ENCODE peak calls at places on chromosomes 6 and 20, in four cellular contexts. One of them, this sample, is unnamed.

GRCh38 chr6:70282906-70283461 is 19.9 kb downstream of the COL9A1 start:
- DNase-seq in tibial artery: no peak
- DNase-seq in transverse colon: no peak
- DNase-seq in HFF-Myc: no peak
- DNase-seq in this sample: no peak

GRCh38 chr20:48523191-48523757 is 304.5 kb downstream of the PREX1 start:
- DNase-seq in HFF-Myc: peak; percentile 59
- DNase-seq in transverse colon: no peak
- DNase-seq in tibial artery: no peak
- DNase-seq in this sample: no peak

GRCh38 chr6:32608374-32608773 is 18.7 kb upstream of the HLA-DRB1 start:
- DNase-seq in HFF-Myc: no peak
- DNase-seq in tibial artery: no peak
- DNase-seq in transverse colon: no peak
- DNase-seq in this sample: no peak

GRCh38 chr6:38959138-38959537 is 89.4 kb upstream of the GLP1R start:
- DNase-seq in transverse colon: no peak
- DNase-seq in tibial artery: no peak
- DNase-seq in HFF-Myc: no peak
- DNase-seq in this sample: no peak

GRCh38 chr6:43747734-43748133 is 22.3 kb upstream of the VEGFA start:
- DNase-seq in transverse colon: no peak
- DNase-seq in HFF-Myc: no peak
- DNase-seq in tibial artery: no peak
- DNase-seq in this sample: no peak

GRCh38 chr6:4914412-4915159 is 89.3 kb downstream of the RPP40 start:
- DNase-seq in tibial artery: no peak
- DNase-seq in transverse colon: no peak
- DNase-seq in HFF-Myc: no peak
- DNase-seq in this sample: no peak

GRCh38 chr20:10985536-10985935 is 311.7 kb upstream of the JAG1 start:
- DNase-seq in transverse colon: no peak
- DNase-seq in tibial artery: no peak
- DNase-seq in HFF-Myc: no peak
- DNase-seq in this sample: no peak

GRCh38 chr6:44289726-44290125 is 19.5 kb downstream of the TMEM151B start:
- DNase-seq in transverse colon: no peak
- DNase-seq in HFF-Myc: no peak
- DNase-seq in tibial artery: no peak
- DNase-seq in this sample: no peak

GRCh38 chr20:58824843-58825242 is 25.9 kb downstream of the GNAS-AS1 start:
- DNase-seq in HFF-Myc: no peak
- DNase-seq in transverse colon: no peak
- DNase-seq in tibial artery: no peak
- DNase-seq in this sample: no peak

GRCh38 chr20:59144831-59145196 is 18.8 kb upstream of the ZNF831 start:
- DNase-seq in tibial artery: no peak
- DNase-seq in transverse colon: no peak
- DNase-seq in HFF-Myc: no peak
- DNase-seq in this sample: no peak

GRCh38 chr6:91895592-91895991 is 1308.7 kb upstream of the MAP3K7 start:
- DNase-seq in tibial artery: no peak
- DNase-seq in transverse colon: no peak
- DNase-seq in HFF-Myc: no peak
- DNase-seq in this sample: no peak

GRCh38 chr6:112241820-112242443 is 12.4 kb downstream of the LAMA4 start:
- DNase-seq in HFF-Myc: no peak
- DNase-seq in transverse colon: no peak
- DNase-seq in tibial artery: no peak
- DNase-seq in this sample: no peak

GRCh38 chr6:149716181-149716580 is 1.7 kb downstream of the LATS1 start:
- DNase-seq in HFF-Myc: no peak
- DNase-seq in tibial artery: no peak
- DNase-seq in transverse colon: no peak
- DNase-seq in this sample: no peak

GRCh38 chr6:25447570-25447929 is 168.4 kb downstream of the CARMIL1 start:
- DNase-seq in transverse colon: no peak
- DNase-seq in tibial artery: no peak
- DNase-seq in HFF-Myc: no peak
- DNase-seq in this sample: no peak

GRCh38 chr20:41006126-41006935 is 22.3 kb upstream of the TOP1 start:
- DNase-seq in HFF-Myc: no peak
- DNase-seq in transverse colon: no peak
- DNase-seq in tibial artery: no peak
- DNase-seq in this sample: no peak

GRCh38 chr20:50558483-50558925 is 48.3 kb downstream of the PTPN1 start:
- DNase-seq in tibial artery: no peak
- DNase-seq in HFF-Myc: no peak
- DNase-seq in transverse colon: no peak
- DNase-seq in this sample: no peak

GRCh38 chr6:31750411-31751022 is 10.7 kb downstream of the MSH5 start:
- DNase-seq in HFF-Myc: no peak
- DNase-seq in transverse colon: no peak
- DNase-seq in tibial artery: no peak
- DNase-seq in this sample: no peak

GRCh38 chr6:118905851-118906250 is 11.9 kb downstream of the ASF1A start:
- DNase-seq in HFF-Myc: no peak
- DNase-seq in tibial artery: no peak
- DNase-seq in transverse colon: no peak
- DNase-seq in this sample: no peak

GRCh38 chr6:15511248-15512125 is 151.3 kb downstream of the DTNBP1 start:
- DNase-seq in HFF-Myc: no peak
- DNase-seq in transverse colon: no peak
- DNase-seq in tibial artery: no peak
- DNase-seq in this sample: peak; percentile 95

GRCh38 chr20:60000271-60001026 is 42.2 kb downstream of the CDH26 start:
- DNase-seq in HFF-Myc: no peak
- DNase-seq in tibial artery: no peak
- DNase-seq in transverse colon: no peak
- DNase-seq in this sample: no peak